ENCODE peak calls at places on chromosome 11, in seven cellular contexts. K is glutamatergic neuron, C is endodermal cell, M is NCI-H1417, U is WTC11, Y is fibroblast of the conjunctiva, X is amniotic stem cell. S is an unnamed sample.

GRCh38 chr11:117145393-117145761 is 1.3 kb downstream of the PAFAH1B2 start:
- DNase-seq in K (no peak), C (peak; percentile 46), Y (no peak), X (no peak), U (no peak), M (no peak), S (peak; percentile 79)

GRCh38 chr11:84476581-84476980 is 1150.6 kb downstream of the DLG2 start:
- DNase-seq in X (no peak), Y (no peak), C (no peak), K (no peak), U (no peak), M (no peak), S (peak; percentile 2)

GRCh38 chr11:32616903-32617302 is 33.3 kb downstream of the EIF3M start:
- DNase-seq in C (no peak), K (no peak), U (no peak), Y (no peak), M (no peak), X (no peak), S (no peak)

GRCh38 chr11:119108151-119108856 is 1.2 kb downstream of the C2CD2L start:
- DNase-seq in U (peak; percentile 38), M (peak; percentile 71), C (peak; percentile 72), Y (no peak), X (no peak), K (no peak), S (peak; percentile 37)

GRCh38 chr11:43419460-43419859 is 60.7 kb downstream of the TTC17 start:
- DNase-seq in M (peak; percentile 0), X (peak; percentile 3), C (peak; percentile 56), K (no peak), U (no peak), Y (peak; percentile 20), S (peak; percentile 59)

GRCh38 chr11:105466582-105467228 is 143.2 kb upstream of the GRIA4 start:
- DNase-seq in K (no peak), Y (peak; percentile 43), U (no peak), X (no peak), M (no peak), C (no peak), S (peak; percentile 3)

GRCh38 chr11:13064593-13064992 is 55.5 kb downstream of the RASSF10 start:
- DNase-seq in K (no peak), M (no peak), C (no peak), Y (no peak), U (no peak), X (no peak), S (no peak)

GRCh38 chr11:45622861-45623260 is 42.6 kb downstream of the CHST1 start:
- DNase-seq in U (no peak), X (no peak), K (no peak), C (no peak), M (no peak), Y (no peak), S (no peak)

GRCh38 chr11:130159657-130160459 is at the start of gene ST14:
- DNase-seq in X (no peak), M (peak; percentile 85), U (peak; percentile 61), Y (no peak), C (peak; percentile 83), K (peak; percentile 45), S (peak; percentile 20)

GRCh38 chr11:64723117-64723906 is at the start of gene NRXN2:
- DNase-seq in K (peak; percentile 93), U (peak; percentile 87), X (peak; percentile 63), Y (peak; percentile 57), C (peak; percentile 95), M (peak; percentile 95), S (peak; percentile 93)

GRCh38 chr11:34495724-34496377 is 17.7 kb downstream of the ELF5 start:
- DNase-seq in Y (no peak), C (no peak), M (no peak), U (no peak), X (no peak), K (no peak), S (peak; percentile 22)

GRCh38 chr11:10522276-10522675 is 18.7 kb downstream of the RNF141 start:
- DNase-seq in C (no peak), U (no peak), X (no peak), Y (no peak), M (no peak), K (no peak), S (no peak)

GRCh38 chr11:109241988-109242387 is 180.0 kb upstream of the C11orf87 start:
- DNase-seq in Y (no peak), M (no peak), K (no peak), X (no peak), C (peak; percentile 47), U (no peak), S (peak; percentile 35)

GRCh38 chr11:23217072-23217471 is 356.8 kb upstream of the CCDC179 start:
- DNase-seq in K (no peak), C (no peak), X (no peak), M (no peak), U (no peak), Y (no peak), S (no peak)

GRCh38 chr11:116413861-116414260 is 358.9 kb downstream of the BUD13 start:
- DNase-seq in X (no peak), C (peak; percentile 54), K (no peak), M (peak; percentile 86), U (no peak), Y (no peak), S (no peak)

GRCh38 chr11:130449246-130449990 is 973 bp downstream of the ADAMTS15 start:
- DNase-seq in K (peak; percentile 56), Y (no peak), U (peak; percentile 43), C (peak; percentile 72), M (peak; percentile 31), X (no peak), S (peak; percentile 30)

GRCh38 chr11:47161890-47162289 is 14.8 kb downstream of the ARFGAP2 start:
- DNase-seq in M (no peak), U (no peak), K (no peak), X (no peak), C (no peak), Y (no peak), S (peak; percentile 35)

GRCh38 chr11:43943357-43943930 is 1.0 kb downstream of the C11orf96 start:
- DNase-seq in Y (no peak), K (peak; percentile 47), X (no peak), M (peak; percentile 41), C (peak; percentile 63), U (peak; percentile 31), S (peak; percentile 48)

GRCh38 chr11:47136921-47137320 is 39.8 kb downstream of the ARFGAP2 start:
- DNase-seq in M (no peak), C (peak; percentile 6), K (no peak), U (no peak), Y (no peak), X (no peak), S (no peak)

GRCh38 chr11:70532728-70533127 is 134.4 kb downstream of the CTTN start:
- DNase-seq in Y (no peak), X (no peak), M (no peak), K (no peak), U (no peak), C (no peak), S (peak; percentile 31)

GRCh38 chr11:69268911-69269310 is 25.0 kb upstream of the MYEOV start:
- DNase-seq in M (no peak), K (no peak), U (no peak), X (no peak), Y (no peak), C (no peak), S (no peak)

GRCh38 chr11:125123947-125124633 is 12.7 kb upstream of the TMEM218 start:
- DNase-seq in K (peak; percentile 52), Y (peak; percentile 49), M (peak; percentile 16), X (no peak), U (peak; percentile 58), C (peak; percentile 87), S (peak; percentile 64)

GRCh38 chr11:80388133-80388532 is 947.3 kb upstream of the TENM4 start:
- DNase-seq in X (no peak), Y (no peak), M (no peak), K (no peak), U (no peak), C (no peak), S (no peak)

GRCh38 chr11:96459751-96460150 is 69.9 kb downstream of the JRKL start:
- DNase-seq in K (no peak), U (no peak), M (no peak), C (no peak), Y (no peak), X (no peak), S (no peak)

GRCh38 chr11:11624206-11624605 is 2.4 kb upstream of the GALNT18 start:
- DNase-seq in X (no peak), C (no peak), Y (no peak), M (no peak), U (no peak), K (no peak), S (no peak)

GRCh38 chr11:122758974-122759373 is 79.3 kb upstream of the CRTAM start:
- DNase-seq in X (no peak), Y (no peak), M (no peak), C (no peak), U (no peak), K (no peak), S (peak; percentile 60)

GRCh38 chr11:86896486-86896885 is 58.7 kb downstream of the FZD4 start:
- DNase-seq in Y (peak; percentile 64), M (no peak), K (no peak), U (no peak), C (no peak), X (peak; percentile 71), S (peak; percentile 77)

GRCh38 chr11:13578514-13579140 is 82.8 kb upstream of the PTH start:
- DNase-seq in M (no peak), K (no peak), U (no peak), Y (no peak), X (no peak), C (no peak), S (no peak)

GRCh38 chr11:9815486-9816136 is 151.7 kb downstream of the SWAP70 start:
- DNase-seq in C (no peak), M (no peak), Y (peak; percentile 79), U (no peak), K (no peak), X (peak; percentile 17), S (peak; percentile 93)

GRCh38 chr11:119178166-119178680 is 7.1 kb upstream of the NHERF4 start:
- DNase-seq in X (no peak), C (no peak), M (no peak), K (no peak), Y (no peak), U (no peak), S (no peak)

GRCh38 chr11:2890466-2891241 is 5.1 kb upstream of the CDKN1C start:
- DNase-seq in U (no peak), M (peak; percentile 78), X (no peak), Y (no peak), K (no peak), C (no peak), S (no peak)

GRCh38 chr11:74008373-74009229 is at the start of gene UCP3:
- DNase-seq in C (peak; percentile 52), Y (no peak), M (no peak), U (no peak), K (no peak), X (no peak), S (no peak)

GRCh38 chr11:100681064-100681502 is 6.0 kb upstream of the ARHGAP42 start:
- DNase-seq in K (peak; percentile 55), X (no peak), Y (no peak), U (peak; percentile 50), C (peak; percentile 68), M (peak; percentile 75), S (no peak)

GRCh38 chr11:3135491-3136440 is 29.3 kb downstream of the OSBPL5 start:
- DNase-seq in Y (no peak), U (peak; percentile 46), C (peak; percentile 85), M (no peak), X (no peak), K (peak; percentile 19), S (no peak)

GRCh38 chr11:130534525-130534924 is 86.1 kb downstream of the ADAMTS15 start:
- DNase-seq in K (no peak), X (no peak), M (no peak), Y (no peak), C (no peak), U (no peak), S (no peak)

GRCh38 chr11:120830092-120830491 is 193.8 kb upstream of the TBCEL start:
- DNase-seq in K (no peak), U (no peak), Y (no peak), C (no peak), M (no peak), X (no peak), S (no peak)

GRCh38 chr11:17673951-17674350 is 45.4 kb upstream of the MYOD1 start:
- DNase-seq in M (no peak), Y (no peak), K (no peak), U (no peak), C (no peak), X (no peak), S (no peak)